ENCODE peak calls at places on chromosomes 5 and 9, in eight cellular contexts. P, M, L, Z, I, G, K and O are unnamed samples. For H3K27me3, the result is how much of the 10 kb centered on the place peaks cover.

GRCh38 chr5:57004800-57005199 is 52.9 kb upstream of the MIER3 start:
- DNase-seq in K (no peak), I (no peak), P (peak), M (no peak), L (peak), Z (peak), G (no peak), O (peak)

GRCh38 chr9:98108540-98109031 is 10.4 kb downstream of the TRIM14 start:
- DNase-seq in K (no peak), I (no peak), L (no peak), Z (no peak), G (no peak), M (no peak), P (no peak), O (no peak)

GRCh38 chr9:131627846-131628820 is 82.8 kb downstream of the PRRT1B start:
- DNase-seq in L (no peak), M (no peak), I (no peak), Z (no peak), G (no peak), P (no peak), K (peak), O (no peak)

GRCh38 chr9:120874861-120875565 is 2.0 kb downstream of the PHF19 start:
- DNase-seq in Z (no peak), L (no peak), M (no peak), K (no peak), G (no peak), P (no peak), I (no peak), O (no peak)

GRCh38 chr5:83653669-83654068 is 67.0 kb downstream of the HAPLN1 start:
- DNase-seq in G (no peak), L (no peak), P (no peak), Z (no peak), M (no peak), K (no peak), I (no peak), O (no peak)

GRCh38 chr9:111645806-111646205 is 14.7 kb downstream of the DNAJC25 start:
- DNase-seq in P (no peak), M (peak), I (no peak), Z (no peak), L (no peak), G (no peak), K (peak), O (no peak)

GRCh38 chr5:131169810-131170539 is 769 bp upstream of the LYRM7 start:
- DNase-seq in G (no peak), K (no peak), I (no peak), M (no peak), Z (no peak), P (no peak), L (no peak), O (no peak)

GRCh38 chr5:169695919-169696490 is 58.9 kb downstream of the DOCK2 start:
- DNase-seq in Z (peak), I (peak), P (no peak), L (no peak), K (peak), M (peak), G (peak), O (peak)

GRCh38 chr9:98075332-98075805 is 18.8 kb downstream of the NANS start:
- DNase-seq in K (peak), Z (no peak), I (peak), L (no peak), G (peak), M (peak), P (no peak), O (peak)

GRCh38 chr5:167945542-167946384 is 345.7 kb upstream of the WWC1 start:
- DNase-seq in K (peak), G (no peak), M (no peak), P (peak), L (no peak), Z (peak), I (no peak), O (no peak)

GRCh38 chr9:69141851-69142250 is 32.2 kb upstream of the TJP2 start:
- DNase-seq in L (no peak), P (no peak), I (no peak), Z (no peak), G (no peak), M (peak), K (no peak), O (no peak)

GRCh38 chr9:69147041-69147834 is 26.8 kb upstream of the TJP2 start:
- DNase-seq in K (no peak), L (no peak), Z (no peak), M (peak), G (no peak), P (no peak), I (no peak), O (no peak)

GRCh38 chr9:69149321-69149807 is 24.7 kb upstream of the TJP2 start:
- DNase-seq in I (peak), P (peak), G (no peak), Z (no peak), M (peak), K (peak), L (no peak), O (no peak)

GRCh38 chr9:69143291-69143690 is 30.8 kb upstream of the TJP2 start:
- DNase-seq in I (no peak), M (peak), P (no peak), K (no peak), L (no peak), Z (no peak), G (no peak), O (peak)

DNA sequence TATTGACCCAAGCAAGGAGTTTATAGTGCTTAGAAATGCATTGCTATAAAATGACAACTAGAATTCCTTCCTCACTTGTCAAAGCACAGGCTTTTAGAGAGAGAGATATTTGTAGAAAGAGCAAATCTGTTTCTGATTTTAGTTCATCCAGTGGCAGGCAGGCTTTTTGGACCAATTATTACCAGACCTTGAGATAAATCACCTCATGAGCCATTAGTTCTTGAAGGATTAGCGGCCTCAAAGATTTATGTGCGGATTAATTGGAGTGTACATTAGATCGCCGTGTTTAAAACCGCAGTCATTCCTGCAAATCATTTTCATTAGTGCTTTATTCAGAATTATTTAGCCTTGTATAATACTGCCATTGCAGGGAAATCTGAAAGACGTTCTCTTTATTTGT is 28.9 kb upstream of the TJP2 start:
- DNase-seq in G (no peak), M (peak), Z (no peak), I (no peak), P (no peak), L (no peak), K (no peak), O (no peak)
- TF ChIP-seq CTCF in G (no peak), M (no peak), Z (no peak), I (no peak), P (no peak), L (no peak), K (no peak), O (no peak)

DNA sequence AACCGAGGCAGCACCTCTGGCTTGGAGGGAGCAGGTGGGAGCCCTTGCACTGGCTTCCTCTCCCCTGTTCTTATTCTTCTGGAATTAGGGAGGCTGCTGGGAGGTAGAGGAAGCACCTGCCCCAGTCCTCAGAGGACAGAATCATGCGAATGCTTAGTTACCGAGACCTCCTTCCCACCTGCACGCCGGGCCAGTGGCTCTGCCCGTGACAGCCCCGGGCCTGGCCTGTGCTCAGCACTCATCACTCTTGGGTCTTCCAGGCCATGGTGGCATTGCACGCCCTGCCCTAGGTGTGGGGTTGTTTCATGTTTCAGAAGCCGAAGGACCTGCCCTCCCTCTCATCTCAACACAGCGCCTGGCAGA is 45.3 kb upstream of the NKD2 start:
- DNase-seq in Z (no peak), L (no peak), I (peak), M (no peak), K (no peak), G (no peak), P (no peak), O (no peak)
- H2AFZ ChIP-seq in Z (no peak), L (no peak), I (no peak), M (no peak), K (peak), G (no peak), P (no peak), O (no peak)

GRCh38 chr9:99294850-99295461 is 72.9 kb downstream of the SEC61B start:
- DNase-seq in L (peak), M (no peak), G (peak), K (no peak), I (peak), Z (no peak), P (no peak), O (no peak)
- H3K27me3 ChIP-seq in L (under half), M (under half), G (under half), K (under half), I (under half), Z (under half), P (under half), O (under half)

GRCh38 chr5:180056153-180056552 is 15.4 kb downstream of the RNF130 start:
- DNase-seq in I (no peak), G (no peak), K (no peak), L (no peak), M (no peak), P (no peak), Z (no peak), O (peak)
- TF ChIP-seq CTCF in I (no peak), G (no peak), K (no peak), L (no peak), M (no peak), P (no peak), Z (no peak), O (no peak)

GRCh38 chr5:19042106-19042505 is 945.9 kb downstream of the CDH18 start:
- DNase-seq in G (no peak), K (no peak), M (no peak), Z (no peak), P (no peak), L (no peak), I (no peak), O (no peak)
- H2AFZ ChIP-seq in G (no peak), K (no peak), M (no peak), Z (no peak), P (no peak), L (no peak), I (no peak), O (no peak)

DNA sequence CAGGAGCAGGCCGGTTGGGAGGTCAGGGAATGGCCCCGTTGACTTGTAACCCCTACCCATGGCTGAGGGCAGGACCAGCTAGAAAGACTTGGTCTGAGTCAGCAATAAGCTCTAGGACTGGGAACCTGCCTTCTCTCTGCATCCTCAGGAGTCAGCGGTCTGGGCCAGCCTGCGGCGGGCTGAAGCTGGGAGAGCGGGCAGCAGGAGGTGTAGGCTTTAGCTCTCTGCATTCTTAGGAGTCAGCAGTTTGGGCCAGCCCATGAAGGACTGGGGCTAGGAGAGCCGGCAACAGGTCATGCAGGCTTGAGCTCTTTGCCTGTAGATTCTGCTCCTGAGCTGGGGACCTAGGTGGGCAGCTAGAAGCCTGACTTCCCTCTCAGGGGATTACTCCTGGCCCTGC is 6.4 kb upstream of the SMIM32 start:
- DNase-seq in L (no peak), G (no peak), I (no peak), P (no peak), Z (no peak), M (no peak), K (no peak), O (no peak)
- H3K27me3 ChIP-seq in L (under half), G (under half), I (under half), P (under half), Z (under half), M (under half), K (under half), O (under half)

GRCh38 chr9:73031350-73031749 is 78.5 kb upstream of the ALDH1A1 start:
- DNase-seq in K (no peak), P (no peak), L (peak), Z (no peak), G (no peak), M (no peak), I (no peak), O (no peak)
- TF ChIP-seq CTCF in K (no peak), P (no peak), L (no peak), Z (no peak), G (no peak), M (no peak), I (no peak), O (no peak)

GRCh38 chr9:117134826-117135411 is 279.9 kb downstream of the ASTN2 start:
- DNase-seq in K (no peak), Z (no peak), P (no peak), L (no peak), G (no peak), M (no peak), I (no peak), O (no peak)
- H2AFZ ChIP-seq in K (no peak), Z (no peak), P (no peak), L (no peak), G (no peak), M (no peak), I (no peak), O (no peak)

GRCh38 chr9:34588671-34589370 is 703 bp downstream of the CNTFR start:
- DNase-seq in G (no peak), I (no peak), K (no peak), P (no peak), L (no peak), M (no peak), Z (no peak), O (no peak)
- H3K27me3 ChIP-seq in G (under half), I (half or more), K (half or more), P (half or more), L (half or more), M (half or more), Z (under half), O (half or more)